ENCODE peak calls at places on chromosomes 12 and 14, in five cellular contexts. S is tibial artery, E is B cell, J is H9, D is left cardiac atrium. H is an unnamed sample.

GRCh38 chr14:32933943-32934890 is 4.5 kb upstream of the NPAS3 start:
- DNase-seq in D (no peak), J (peak), S (no peak), E (no peak), H (no peak)

GRCh38 chr12:45105996-45106395 is 55.1 kb upstream of the DBX2 start:
- DNase-seq in S (no peak), E (no peak), J (no peak), D (no peak), H (no peak)

GRCh38 chr14:100982764-100983163 is 79.2 kb upstream of the RTL1 start:
- DNase-seq in S (no peak), D (no peak), J (no peak), E (no peak), H (no peak)

GRCh38 chr12:82146740-82147139 is 211.4 kb downstream of the CCDC59 start:
- DNase-seq in D (no peak), S (no peak), J (peak), E (no peak), H (no peak)

GRCh38 chr14:36556811-36557433 is 25.5 kb downstream of the NKX2-8 start:
- DNase-seq in E (no peak), D (no peak), J (no peak), S (no peak), H (no peak)

GRCh38 chr12:83759906-83760305 is 1073.2 kb downstream of the TMTC2 start:
- DNase-seq in E (no peak), J (no peak), S (no peak), D (no peak), H (no peak)

GRCh38 chr12:130994821-130995375 is 41.2 kb downstream of the ADGRD1 start:
- DNase-seq in J (no peak), D (no peak), S (no peak), E (no peak), H (no peak)

GRCh38 chr14:35365130-35366047 is 39.2 kb downstream of the NFKBIA start:
- DNase-seq in J (no peak), S (peak), D (peak), E (no peak), H (peak)

GRCh38 chr12:53974084-53975018 is at the start of gene HOTAIR:
- DNase-seq in J (peak), D (no peak), E (peak), S (no peak), H (no peak)

GRCh38 chr12:3658327-3659163 is 94.4 kb downstream of the CRACR2A start:
- DNase-seq in D (peak), S (no peak), J (peak), E (no peak), H (peak)

GRCh38 chr12:122023339-122024131 is 1.9 kb downstream of the BCL7A start:
- DNase-seq in E (peak), D (peak), J (peak), S (peak), H (no peak)

GRCh38 chr14:35374273-35374681 is 30.3 kb downstream of the NFKBIA start:
- DNase-seq in S (peak), J (no peak), D (no peak), E (no peak), H (no peak)

GRCh38 chr12:51752490-51752889 is 96.0 kb downstream of the FIGNL2 start:
- DNase-seq in E (no peak), D (peak), J (no peak), S (peak), H (no peak)

GRCh38 chr14:49865431-49865859 is 12.9 kb upstream of the NEMF start:
- DNase-seq in J (peak), S (peak), D (peak), E (peak), H (peak)

GRCh38 chr12:52256165-52256935 is 18.1 kb upstream of the KRT86 start:
- DNase-seq in D (no peak), J (no peak), E (no peak), S (no peak), H (no peak)

GRCh38 chr12:53985900-53986685 is 1.1 kb downstream of the HOXC10 start:
- DNase-seq in D (no peak), J (peak), S (no peak), E (no peak), H (no peak)

GRCh38 chr12:27751386-27752047 is 28.5 kb upstream of the KLHL42 start:
- DNase-seq in S (no peak), E (no peak), D (no peak), J (no peak), H (no peak)

GRCh38 chr14:96246535-96246839 is 9.5 kb upstream of the BDKRB1 start:
- DNase-seq in D (no peak), S (peak), J (no peak), E (no peak), H (no peak)

GRCh38 chr14:29851397-29851796 is 76.2 kb downstream of the PRKD1 start:
- DNase-seq in S (no peak), E (no peak), D (no peak), J (no peak), H (no peak)

GRCh38 chr14:62988967-62989366 is 56.3 kb downstream of the KCNH5 start:
- DNase-seq in S (no peak), D (no peak), E (no peak), J (no peak), H (no peak)

GRCh38 chr14:29865299-29865698 is 62.3 kb downstream of the PRKD1 start:
- DNase-seq in S (no peak), E (no peak), J (no peak), D (no peak), H (no peak)

GRCh38 chr14:75125617-75126016 is 1.2 kb downstream of the NEK9 start:
- DNase-seq in E (no peak), D (no peak), J (no peak), S (no peak), H (no peak)

GRCh38 chr14:52473557-52473956 is 78.7 kb downstream of the TXNDC16 start:
- DNase-seq in S (no peak), E (no peak), J (no peak), D (no peak), H (no peak)

GRCh38 chr12:47799357-47799955 is 20.2 kb downstream of the HDAC7 start:
- DNase-seq in D (peak), E (no peak), J (no peak), S (peak), H (no peak)

GRCh38 chr14:95313707-95314106 is 6.0 kb downstream of the CLMN start:
- DNase-seq in D (peak), E (no peak), J (no peak), S (peak), H (no peak)

GRCh38 chr14:60758875-60759274 is 24.3 kb downstream of the MNAT1 start:
- DNase-seq in S (no peak), E (no peak), D (no peak), J (no peak), H (no peak)

GRCh38 chr12:116635487-116635886 is 76.3 kb downstream of the MAP1LC3B2 start:
- DNase-seq in S (no peak), D (no peak), E (no peak), J (no peak), H (no peak)

GRCh38 chr14:92951912-92952471 is 29.0 kb downstream of the CHGA start:
- DNase-seq in J (peak), E (peak), S (peak), D (peak), H (peak)

GRCh38 chr12:102026728-102027127 is 35.1 kb downstream of the WASHC3 start:
- DNase-seq in J (no peak), S (no peak), E (no peak), D (no peak), H (no peak)

GRCh38 chr12:14836336-14837210 is 6.8 kb downstream of the ART4 start:
- DNase-seq in E (no peak), D (no peak), J (no peak), S (peak), H (no peak)

GRCh38 chr14:79369359-79370332 is 841.7 kb downstream of the DIO2 start:
- DNase-seq in D (no peak), S (no peak), E (no peak), J (no peak), H (no peak)

GRCh38 chr12:105983622-105984325 is 155.0 kb downstream of the NUAK1 start:
- DNase-seq in E (no peak), D (no peak), S (no peak), J (no peak), H (no peak)

GRCh38 chr12:108338915-108339657 is at the start of gene CMKLR1:
- DNase-seq in J (peak), E (no peak), D (peak), S (peak), H (no peak)

GRCh38 chr12:116366456-116366776 is 88.9 kb upstream of the MED13L start:
- DNase-seq in S (no peak), J (no peak), E (no peak), D (no peak), H (no peak)

GRCh38 chr12:121217066-121217465 is 7.1 kb downstream of the P2RX4 start:
- DNase-seq in E (no peak), D (no peak), S (no peak), J (no peak), H (no peak)

GRCh38 chr12:1932264-1932777 is 13.9 kb upstream of the CACNA2D4 start:
- DNase-seq in J (peak), D (peak), S (no peak), E (no peak), H (no peak)

GRCh38 chr14:95260537-95261440 is 58.9 kb downstream of the CLMN start:
- DNase-seq in S (no peak), E (no peak), D (no peak), J (no peak), H (no peak)

GRCh38 chr12:119512772-119513497 is 80.6 kb upstream of the TMEM233 start:
- DNase-seq in E (no peak), S (no peak), D (no peak), J (no peak), H (no peak)

GRCh38 chr14:96639550-96639949 is 137.4 kb downstream of the PAPOLA start:
- DNase-seq in D (no peak), S (no peak), J (no peak), E (no peak), H (no peak)

H was measured in activated naive CD4-positive, alpha-beta T cell.